ENCODE peak calls at places on chromosomes 6 and 20, in six cellular contexts. I is pancreas, Z is brain microvascular endothelial cell, G is endothelial cell, T is choroid plexus epithelial cell, P is fibroblast of mammary gland. O is an unnamed sample.

GRCh38 chr6:121826156-121826810 is 390.8 kb downstream of the GJA1 start:
- DNase-seq in Z (peak; percentile 92), G (no peak), I (no peak), P (peak; percentile 96), T (peak; percentile 90), O (no peak)

GRCh38 chr20:3741846-3742458 is 9.5 kb downstream of the HSPA12B start:
- DNase-seq in T (no peak), P (no peak), I (no peak), Z (no peak), G (no peak), O (no peak)

GRCh38 chr20:54051019-54051418 is 19.4 kb downstream of the BCAS1 start:
- DNase-seq in Z (no peak), I (no peak), P (no peak), T (no peak), G (no peak), O (no peak)

GRCh38 chr20:59525500-59526241 is 78.7 kb upstream of the PHACTR3 start:
- DNase-seq in I (peak; percentile 32), T (peak; percentile 47), P (peak; percentile 37), Z (peak; percentile 40), G (peak; percentile 87), O (peak; percentile 37)

GRCh38 chr6:169199625-169200335 is 53.9 kb downstream of the THBS2 start:
- DNase-seq in Z (no peak), T (no peak), I (no peak), G (no peak), P (no peak), O (no peak)

GRCh38 chr6:106799008-106799952 is 169.9 kb downstream of the QRSL1 start:
- DNase-seq in P (peak; percentile 3), I (peak; percentile 53), Z (no peak), T (peak; percentile 12), G (no peak), O (no peak)

GRCh38 chr20:7694940-7695567 is 245.2 kb downstream of the HAO1 start:
- DNase-seq in G (no peak), P (peak; percentile 14), Z (no peak), I (no peak), T (no peak), O (no peak)

GRCh38 chr6:150881911-150882481 is 16.5 kb downstream of the MTHFD1L start:
- DNase-seq in I (no peak), T (peak; percentile 95), Z (peak; percentile 99), G (peak; percentile 40), P (peak; percentile 94), O (no peak)

GRCh38 chr20:48697845-48698491 is 129.8 kb downstream of the PREX1 start:
- DNase-seq in P (peak; percentile 47), G (no peak), I (peak; percentile 69), T (peak; percentile 89), Z (peak; percentile 51), O (no peak)

GRCh38 chr20:49675368-49676151 is 38.1 kb downstream of the B4GALT5 start:
- DNase-seq in I (no peak), P (no peak), Z (no peak), T (no peak), G (no peak), O (no peak)

GRCh38 chr6:165774903-165775608 is 112.0 kb upstream of the PDE10A start:
- DNase-seq in G (peak; percentile 62), I (no peak), Z (peak; percentile 20), T (peak; percentile 46), P (peak; percentile 4), O (no peak)

GRCh38 chr6:16355699-16356481 is 117.5 kb downstream of the GMPR start:
- DNase-seq in I (no peak), P (peak; percentile 74), G (no peak), Z (no peak), T (peak; percentile 58), O (no peak)

GRCh38 chr6:10725716-10726115 is 2.8 kb downstream of the TMEM14C start:
- DNase-seq in Z (no peak), T (no peak), G (no peak), I (no peak), P (no peak), O (no peak)

GRCh38 chr20:1169224-1169623 is 15.6 kb downstream of the TMEM74B start:
- DNase-seq in Z (no peak), P (no peak), G (no peak), T (no peak), I (no peak), O (no peak)

GRCh38 chr6:6243846-6244245 is 76.6 kb downstream of the F13A1 start:
- DNase-seq in G (no peak), Z (no peak), I (no peak), T (no peak), P (no peak), O (no peak)

GRCh38 chr6:15299430-15300131 is 53.7 kb downstream of the JARID2 start:
- DNase-seq in I (no peak), P (no peak), G (no peak), T (peak; percentile 49), Z (no peak), O (no peak)

GRCh38 chr6:120355822-120356221 is 978.5 kb downstream of the TBC1D32 start:
- DNase-seq in T (no peak), Z (peak; percentile 1), I (no peak), P (peak; percentile 94), G (no peak), O (no peak)

GRCh38 chr6:152634773-152635172 is 2.4 kb downstream of the SYNE1 start:
- DNase-seq in Z (no peak), P (no peak), I (no peak), G (no peak), T (no peak), O (no peak)

GRCh38 chr6:75381878-75382633 is 97.5 kb upstream of the TMEM30A start:
- DNase-seq in Z (peak; percentile 16), P (peak; percentile 34), T (peak; percentile 44), I (no peak), G (no peak), O (no peak)

GRCh38 chr20:61662226-61662945 is 403.3 kb downstream of the TAF4 start:
- DNase-seq in Z (no peak), P (no peak), G (no peak), I (no peak), T (no peak), O (no peak)

GRCh38 chr6:89495961-89496535 is 63.1 kb downstream of the ANKRD6 start:
- DNase-seq in T (no peak), I (no peak), G (peak; percentile 34), Z (no peak), P (no peak), O (no peak)

GRCh38 chr6:149081281-149081680 is 236.2 kb upstream of the TAB2 start:
- DNase-seq in I (no peak), T (no peak), P (peak; percentile 72), Z (no peak), G (no peak), O (no peak)

GRCh38 chr6:149080511-149080910 is 237.0 kb upstream of the TAB2 start:
- DNase-seq in P (peak; percentile 86), G (no peak), Z (peak; percentile 69), T (peak; percentile 88), I (no peak), O (no peak)

GRCh38 chr6:149078383-149078782 is 239.1 kb upstream of the TAB2 start:
- DNase-seq in T (peak; percentile 69), I (no peak), Z (no peak), P (no peak), G (no peak), O (no peak)

GRCh38 chr6:149079911-149080501 is 237.5 kb upstream of the TAB2 start:
- DNase-seq in I (peak; percentile 58), G (no peak), P (peak; percentile 82), T (no peak), Z (peak; percentile 32), O (no peak)

GRCh38 chr6:149079456-149079855 is 238.1 kb upstream of the TAB2 start:
- DNase-seq in Z (no peak), G (no peak), I (no peak), P (no peak), T (no peak), O (no peak)
- TF ChIP-seq CTCF in Z (no peak), G (no peak), I (no peak), P (no peak), T (no peak), O (no peak)

DNA sequence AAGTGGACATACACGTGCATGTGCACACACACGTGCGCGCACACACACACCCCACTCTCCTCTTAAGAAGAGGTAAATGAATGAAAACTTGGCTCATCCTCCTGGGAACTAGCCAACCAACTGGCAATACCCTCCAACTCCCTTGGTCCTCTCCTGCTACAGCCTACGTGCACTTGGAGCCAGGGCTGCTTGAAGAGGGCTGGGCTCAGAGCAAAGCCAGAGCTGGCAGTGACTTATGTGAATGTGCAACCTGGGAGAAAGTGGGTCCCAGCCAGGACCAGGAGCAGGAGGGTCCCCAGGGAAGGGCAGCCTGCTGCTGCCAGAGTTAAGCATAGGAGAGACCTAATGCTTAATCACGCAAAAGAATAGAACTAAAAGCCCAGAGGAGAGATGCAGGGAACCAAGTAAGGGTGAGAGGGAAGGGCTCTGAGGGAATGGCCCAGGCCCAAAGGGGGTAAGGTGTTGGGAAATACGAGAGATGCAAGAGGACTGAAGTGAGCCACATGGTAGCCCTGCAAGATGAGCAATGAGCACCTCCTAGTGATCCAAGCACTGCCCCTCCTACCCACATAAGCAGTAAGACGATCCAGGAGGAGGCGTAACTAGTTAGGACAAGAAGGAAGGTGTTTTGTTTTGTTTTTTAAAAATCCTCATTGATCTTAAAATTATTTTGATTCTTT is 24.7 kb downstream of the TRAF3IP2 start:
- DNase-seq in T (no peak), I (no peak), G (no peak), Z (no peak), P (peak; percentile 90), O (no peak)
- TF ChIP-seq CTCF in T (peak; percentile 14), I (no peak), G (no peak), Z (peak; percentile 2), P (peak; percentile 23), O (peak; percentile 49)

GRCh38 chr20:56207656-56208055 is 40.9 kb upstream of the MC3R start:
- DNase-seq in T (no peak), P (no peak), G (no peak), Z (no peak), I (no peak), O (no peak)

GRCh38 chr20:56200456-56200855 is 48.1 kb upstream of the MC3R start:
- DNase-seq in G (no peak), I (no peak), Z (no peak), T (peak; percentile 5), P (peak; percentile 14), O (no peak)

GRCh38 chr20:56204206-56204605 is 44.3 kb upstream of the MC3R start:
- DNase-seq in G (no peak), T (no peak), I (no peak), Z (no peak), P (no peak), O (no peak)

GRCh38 chr20:56205350-56205749 is 43.2 kb upstream of the MC3R start:
- DNase-seq in G (no peak), Z (no peak), I (no peak), T (no peak), P (no peak), O (no peak)

DNA sequence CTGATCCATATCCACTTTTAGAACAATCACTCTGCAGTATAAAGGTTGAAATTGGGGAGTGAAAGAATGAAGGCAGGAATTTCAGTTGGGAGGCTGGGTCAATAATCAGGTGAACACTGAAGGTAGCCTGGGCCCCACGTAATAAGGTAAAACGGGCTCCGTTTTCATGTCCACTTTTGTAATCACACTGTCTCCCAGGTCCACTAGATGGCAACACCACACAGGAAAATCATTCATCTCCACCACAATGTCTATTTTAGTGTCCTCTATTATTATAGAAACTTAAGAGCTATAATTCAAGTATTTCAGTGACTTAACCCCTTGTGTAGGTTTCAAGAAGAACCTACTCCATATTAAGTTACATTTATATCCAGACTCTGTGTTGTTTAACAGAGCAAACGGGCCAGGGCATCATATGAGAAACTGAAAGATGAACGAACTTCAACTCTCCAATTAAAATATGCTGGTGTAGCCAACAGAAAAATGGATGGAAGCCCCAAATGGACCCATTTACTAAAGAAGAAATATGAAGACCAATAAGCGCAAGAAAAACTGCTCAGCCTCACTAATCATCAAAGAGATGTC is 45.9 kb upstream of the MC3R start:
- DNase-seq in I (no peak), T (peak; percentile 28), Z (peak; percentile 2), G (no peak), P (peak; percentile 18), O (no peak)
- TF ChIP-seq CTCF in I (peak; percentile 25), T (peak; percentile 46), Z (peak; percentile 30), G (no peak), P (peak; percentile 38), O (peak; percentile 21)

GRCh38 chr6:25869840-25870239 is 4.2 kb downstream of the SLC17A3 start:
- DNase-seq in G (no peak), I (no peak), T (no peak), Z (no peak), P (no peak), O (no peak)
- TF ChIP-seq CTCF in G (no peak), I (no peak), T (no peak), Z (no peak), P (no peak), O (no peak)

O was measured in D721Med.